ENCODE peak calls at places on chromosomes 3 and 15, in eight cellular contexts. B, K, W, F, P, I, L and G are unnamed samples.
A peak's percentile ranks its signal among the peaks of the same experiment; 100 is the strongest.

GRCh38 chr15:31364301-31365031 is 37.8 kb downstream of the KLF13 start:
- DNase-seq in F (no peak), K (peak; percentile 61), W (no peak), I (no peak), P (no peak), L (peak; percentile 55), B (no peak), G (no peak)

GRCh38 chr3:150259526-150260145 is 148.5 kb upstream of the TSC22D2 start:
- DNase-seq in P (peak; percentile 52), K (no peak), L (no peak), F (no peak), W (no peak), B (no peak), I (no peak), G (no peak)

GRCh38 chr15:50953302-50953701 is 44.8 kb downstream of the AP4E1 start:
- DNase-seq in W (no peak), P (no peak), F (no peak), I (no peak), B (no peak), L (no peak), K (no peak), G (no peak)

GRCh38 chr15:44087578-44088190 is 107.4 kb downstream of the FRMD5 start:
- DNase-seq in B (no peak), W (no peak), I (no peak), F (peak; percentile 62), L (no peak), P (peak; percentile 85), K (no peak), G (no peak)

GRCh38 chr15:55992769-55993110 is 672 bp downstream of the NEDD4 start:
- DNase-seq in F (no peak), L (no peak), P (no peak), W (no peak), K (no peak), B (no peak), I (no peak), G (no peak)

GRCh38 chr3:72738752-72739520 is 109.3 kb downstream of the SHQ1 start:
- DNase-seq in P (peak; percentile 18), W (peak; percentile 45), K (peak; percentile 80), B (peak; percentile 30), F (no peak), L (peak; percentile 44), I (peak; percentile 81), G (peak; percentile 92)

GRCh38 chr3:139310474-139310933 is 33.3 kb upstream of the MRPS22 start:
- DNase-seq in K (no peak), P (peak; percentile 78), L (no peak), I (no peak), F (peak; percentile 98), B (no peak), W (no peak), G (no peak)

GRCh38 chr15:74889390-74889881 is 406 bp upstream of the MPI start:
- DNase-seq in B (no peak), L (peak; percentile 74), W (no peak), P (peak; percentile 43), F (no peak), I (no peak), K (peak; percentile 24), G (no peak)

GRCh38 chr15:44545934-44546802 is 9.2 kb downstream of the EIF3J start:
- DNase-seq in K (peak; percentile 78), B (peak; percentile 74), P (no peak), L (no peak), W (peak; percentile 78), F (no peak), I (no peak), G (peak; percentile 39)

GRCh38 chr15:56929389-56929788 is 10.9 kb downstream of the TCF12 start:
- DNase-seq in B (no peak), K (no peak), L (peak; percentile 30), W (no peak), P (no peak), I (no peak), F (no peak), G (no peak)

GRCh38 chr3:143814358-143814968 is 33.8 kb downstream of the SLC9A9 start:
- DNase-seq in I (no peak), P (no peak), L (no peak), B (no peak), W (peak; percentile 27), F (no peak), K (no peak), G (no peak)

GRCh38 chr15:66834863-66835557 is 133.0 kb downstream of the SMAD6 start:
- DNase-seq in F (no peak), K (no peak), W (no peak), B (no peak), P (no peak), L (no peak), I (no peak), G (no peak)

GRCh38 chr15:99118801-99119546 is 14.1 kb downstream of the SYNM start:
- DNase-seq in B (no peak), W (no peak), I (no peak), F (no peak), P (no peak), K (no peak), L (no peak), G (no peak)

GRCh38 chr15:74780983-74781672 is 752 bp upstream of the CSK start:
- DNase-seq in L (peak; percentile 50), I (peak; percentile 54), K (peak; percentile 73), P (peak; percentile 31), B (peak; percentile 83), W (peak; percentile 73), F (no peak), G (no peak)

GRCh38 chr3:13173186-13173585 is 100.0 kb upstream of the IQSEC1 start:
- DNase-seq in P (no peak), K (no peak), I (no peak), L (no peak), F (no peak), W (no peak), B (no peak), G (no peak)

GRCh38 chr3:12954891-12955650 is 113.7 kb upstream of the RPL32 start:
- DNase-seq in B (no peak), P (peak; percentile 56), I (peak; percentile 86), K (peak; percentile 59), L (no peak), W (peak; percentile 26), F (no peak), G (no peak)

GRCh38 chr3:11832964-11833621 is 13.6 kb downstream of the TAMM41 start:
- DNase-seq in I (no peak), B (no peak), K (no peak), F (no peak), P (peak; percentile 30), W (no peak), L (no peak), G (no peak)

GRCh38 chr3:11835028-11835639 is 11.6 kb downstream of the TAMM41 start:
- DNase-seq in F (no peak), K (no peak), W (no peak), L (no peak), P (peak; percentile 51), I (no peak), B (peak; percentile 17), G (no peak)
- TF ChIP-seq CTCF in F (peak; percentile 19), K (peak; percentile 56), W (peak; percentile 21), L (no peak), P (peak; percentile 28), I (peak; percentile 50), B (peak; percentile 44), G (peak; percentile 23)

DNA sequence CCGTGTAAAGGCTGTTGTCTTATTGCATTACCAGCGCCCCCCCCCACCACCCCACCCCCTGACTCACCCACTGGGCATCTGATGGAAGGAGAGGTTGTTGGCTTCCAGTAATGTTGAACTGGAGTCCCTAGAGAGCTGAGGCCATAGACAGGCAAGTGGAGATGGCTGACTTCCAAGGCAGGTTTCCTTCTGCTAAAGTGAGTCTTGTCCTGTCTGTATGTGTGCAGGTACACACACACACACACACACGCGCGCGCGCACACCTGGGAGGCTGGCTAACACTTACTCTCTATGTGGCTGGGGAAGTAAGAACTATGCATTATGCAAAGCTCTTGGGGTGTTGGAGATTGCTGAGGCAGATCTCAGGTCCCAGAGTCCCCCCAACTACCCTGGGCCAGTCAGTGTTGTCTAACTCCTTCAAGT is 1.6 kb upstream of the KY start:
- DNase-seq in I (no peak), B (no peak), P (peak; percentile 46), W (peak; percentile 5), F (no peak), K (no peak), L (no peak), G (no peak)
- TF ChIP-seq CTCF in I (no peak), B (no peak), P (no peak), W (no peak), F (no peak), K (no peak), L (no peak), G (no peak)

GRCh38 chr15:25057574-25057973 is 102.8 kb downstream of the SNRPN start:
- DNase-seq in L (no peak), P (no peak), W (no peak), B (no peak), I (no peak), K (no peak), F (no peak), G (no peak)

GRCh38 chr15:25054943-25055342 is 100.2 kb downstream of the SNRPN start:
- DNase-seq in W (no peak), I (no peak), F (no peak), B (no peak), P (no peak), K (no peak), L (no peak), G (no peak)

GRCh38 chr15:25055356-25056068 is 100.7 kb downstream of the SNRPN start:
- DNase-seq in F (no peak), L (no peak), W (no peak), B (no peak), P (no peak), K (no peak), I (no peak), G (no peak)

GRCh38 chr15:25058080-25058785 is 103.4 kb downstream of the SNRPN start:
- DNase-seq in I (no peak), B (no peak), W (no peak), L (no peak), P (no peak), F (no peak), K (no peak), G (no peak)

DNA sequence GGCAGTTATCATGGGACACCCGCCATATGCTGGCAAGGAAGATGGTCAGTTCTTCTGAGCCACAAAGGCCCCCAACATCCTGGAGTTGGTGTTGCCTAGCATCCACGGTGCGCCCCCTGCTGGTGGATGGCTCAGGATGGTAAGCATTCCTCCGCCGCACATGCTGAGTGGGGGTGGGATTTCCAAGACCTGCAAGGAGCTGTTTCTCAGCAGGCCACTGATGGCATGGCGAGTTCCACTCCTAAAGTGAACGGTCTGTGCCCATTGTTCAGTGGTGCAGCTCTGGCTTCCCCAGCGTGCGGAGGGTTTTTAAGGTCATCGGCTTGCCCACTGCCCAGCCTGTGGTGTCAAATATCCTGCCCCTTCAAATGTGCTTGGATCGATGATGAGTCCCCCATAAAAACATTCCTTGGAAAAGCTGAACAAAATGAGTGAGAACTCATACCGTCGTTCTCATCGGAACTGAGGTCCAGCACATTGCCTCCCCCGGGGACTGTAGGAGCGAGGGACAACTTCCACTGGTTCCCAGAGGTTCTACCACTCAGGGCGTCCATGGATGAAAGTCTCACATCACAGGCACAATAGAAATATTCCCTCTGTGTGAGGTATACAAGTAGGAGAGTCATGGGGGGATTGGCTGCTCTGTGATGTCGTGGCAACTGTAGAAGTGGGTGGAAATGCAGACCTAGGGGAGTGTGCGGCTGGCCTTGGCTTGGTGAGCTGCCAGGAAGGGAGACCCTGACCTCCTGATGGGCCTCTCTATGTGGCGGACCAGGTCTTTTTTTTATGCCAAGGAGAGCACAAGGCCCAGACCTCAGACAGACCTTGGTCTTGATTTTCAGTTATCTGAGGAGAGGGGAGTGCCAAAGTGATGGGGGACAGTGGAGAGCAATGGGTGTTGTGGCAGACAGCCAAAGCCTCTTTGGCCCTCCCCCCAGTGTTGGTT is 102.0 kb downstream of the SNRPN start:
- DNase-seq in I (no peak), W (no peak), P (no peak), L (peak; percentile 13), K (peak; percentile 6), F (no peak), B (no peak), G (no peak)
- TF ChIP-seq CTCF in I (no peak), W (peak; percentile 1), P (peak; percentile 5), L (peak; percentile 31), K (no peak), F (peak; percentile 20), B (no peak), G (no peak)

GRCh38 chr15:53197426-53197839 is 407.3 kb upstream of the ONECUT1 start:
- DNase-seq in K (peak; percentile 65), W (peak; percentile 75), B (peak; percentile 56), L (peak; percentile 65), I (peak; percentile 30), P (peak; percentile 49), F (no peak), G (peak; percentile 53)
- TF ChIP-seq CTCF in K (peak; percentile 88), W (peak; percentile 91), B (peak; percentile 76), L (peak; percentile 87), I (peak; percentile 44), P (peak; percentile 90), F (peak; percentile 79), G (peak; percentile 64)